ENCODE peak calls at places on chromosomes 7 and 10, in five cellular contexts. F is thyroid gland, R is ovary, E is Peyer's patch, Q is right lobe of liver. I is an unnamed sample.

GRCh38 chr7:148914208-148914777 is 30.2 kb upstream of the EZH2 start:
- DNase-seq in R (no peak), E (no peak), F (no peak), Q (no peak), I (peak)

GRCh38 chr7:6589829-6590644 is at the start of gene INTS15:
- DNase-seq in R (peak), E (peak), F (peak), Q (peak), I (peak)

GRCh38 chr7:73871163-73872011 is 10.4 kb downstream of the TMEM270 start:
- DNase-seq in E (no peak), Q (peak), R (no peak), F (no peak), I (no peak)

GRCh38 chr10:89332092-89332633 is 4.4 kb downstream of the IFIT3 start:
- DNase-seq in E (no peak), Q (no peak), F (peak), R (peak), I (peak)

GRCh38 chr7:128727239-128727638 is 11.9 kb upstream of the CALU start:
- DNase-seq in Q (no peak), E (no peak), R (no peak), F (no peak), I (no peak)

GRCh38 chr7:137871173-137871915 is 24.6 kb upstream of the DGKI start:
- DNase-seq in R (no peak), E (no peak), Q (no peak), F (no peak), I (no peak)

GRCh38 chr7:125572414-125572813 is 642.8 kb upstream of the POT1 start:
- DNase-seq in E (no peak), R (no peak), Q (no peak), F (no peak), I (no peak)

GRCh38 chr7:114081606-114082425 is 163.0 kb upstream of the PPP1R3A start:
- DNase-seq in R (no peak), Q (no peak), F (no peak), E (no peak), I (peak)

GRCh38 chr7:123916240-123916724 is 8.8 kb upstream of the SPAM1 start:
- DNase-seq in F (no peak), E (no peak), R (no peak), Q (no peak), I (peak)

GRCh38 chr10:87612107-87612506 is 47.6 kb upstream of the PAPSS2 start:
- DNase-seq in R (no peak), Q (no peak), F (no peak), E (no peak), I (no peak)

GRCh38 chr7:22647451-22648257 is 79.3 kb upstream of the IL6 start:
- DNase-seq in Q (no peak), R (no peak), E (no peak), F (no peak), I (peak)

GRCh38 chr10:5447071-5447470 is 34.7 kb downstream of the NET1 start:
- DNase-seq in Q (no peak), R (no peak), E (no peak), F (no peak), I (peak)

GRCh38 chr10:74821501-74821900 is 4.9 kb upstream of the KAT6B start:
- DNase-seq in R (no peak), Q (no peak), F (peak), E (peak), I (no peak)

GRCh38 chr7:43071604-43072003 is 40.8 kb upstream of the HECW1 start:
- DNase-seq in Q (no peak), R (peak), F (peak), E (no peak), I (peak)

GRCh38 chr7:66727058-66727457 is 13.5 kb upstream of the RABGEF1 start:
- DNase-seq in Q (no peak), R (no peak), F (no peak), E (no peak), I (no peak)

GRCh38 chr7:38463277-38464224 is 167.6 kb downstream of the AMPH start:
- DNase-seq in Q (peak), F (peak), E (peak), R (no peak), I (peak)

GRCh38 chr10:82378146-82378545 is 503.2 kb downstream of the NRG3 start:
- DNase-seq in Q (peak), R (no peak), E (no peak), F (peak), I (peak)

DNA sequence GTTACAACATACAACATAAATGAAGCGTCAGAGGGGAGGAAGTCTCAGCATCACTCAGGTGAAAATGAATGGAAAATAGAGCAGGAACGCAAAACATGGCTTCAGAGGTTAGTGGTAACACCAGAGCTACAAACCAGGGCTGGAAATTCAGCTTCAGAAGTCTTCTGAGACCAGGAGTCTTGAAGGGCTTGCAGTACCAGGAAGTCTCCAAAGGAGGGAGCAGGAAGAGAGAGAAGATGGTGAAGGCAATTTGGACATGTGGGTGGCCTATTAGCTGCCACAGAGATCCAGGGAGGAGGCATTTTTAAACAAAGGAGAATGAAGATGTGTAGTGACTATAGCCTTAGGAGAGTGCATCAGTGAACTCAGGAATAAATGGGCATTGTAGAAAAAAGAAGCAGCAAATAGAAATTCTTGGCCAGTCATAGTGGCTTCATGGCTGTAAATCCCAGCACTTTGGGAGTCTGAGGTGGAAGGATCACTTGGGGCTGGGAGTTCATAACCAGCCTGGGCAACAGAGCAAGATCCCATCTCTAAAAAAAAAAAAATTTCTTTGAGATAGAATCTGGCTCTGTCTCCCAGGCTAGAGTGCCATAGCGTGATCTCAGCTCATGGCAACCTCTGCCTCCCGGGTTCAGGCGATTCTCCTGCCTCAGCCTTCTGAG is 9.3 kb upstream of the TET1 start:
- DNase-seq in E (no peak), F (peak), Q (no peak), R (peak), I (peak)
- TF ChIP-seq CTCF in E (peak), F (peak), Q (peak), R (peak), I (peak)

GRCh38 chr10:110226926-110227641 is 19.7 kb downstream of the MXI1 start:
- DNase-seq in R (peak), F (peak), E (peak), Q (peak), I (no peak)

GRCh38 chr10:110226555-110226925 is 19.1 kb downstream of the MXI1 start:
- DNase-seq in E (peak), Q (peak), F (peak), R (peak), I (peak)

GRCh38 chr10:110224992-110225391 is 17.6 kb downstream of the MXI1 start:
- DNase-seq in Q (no peak), R (no peak), E (no peak), F (no peak), I (no peak)

GRCh38 chr10:110225441-110225755 is 18.0 kb downstream of the MXI1 start:
- DNase-seq in F (no peak), Q (no peak), E (no peak), R (no peak), I (no peak)

GRCh38 chr10:110225756-110226554 is 18.6 kb downstream of the MXI1 start:
- DNase-seq in F (peak), Q (peak), E (peak), R (peak), I (peak)
- TF ChIP-seq CTCF in F (peak), Q (peak), E (peak), R (peak), I (peak)

DNA sequence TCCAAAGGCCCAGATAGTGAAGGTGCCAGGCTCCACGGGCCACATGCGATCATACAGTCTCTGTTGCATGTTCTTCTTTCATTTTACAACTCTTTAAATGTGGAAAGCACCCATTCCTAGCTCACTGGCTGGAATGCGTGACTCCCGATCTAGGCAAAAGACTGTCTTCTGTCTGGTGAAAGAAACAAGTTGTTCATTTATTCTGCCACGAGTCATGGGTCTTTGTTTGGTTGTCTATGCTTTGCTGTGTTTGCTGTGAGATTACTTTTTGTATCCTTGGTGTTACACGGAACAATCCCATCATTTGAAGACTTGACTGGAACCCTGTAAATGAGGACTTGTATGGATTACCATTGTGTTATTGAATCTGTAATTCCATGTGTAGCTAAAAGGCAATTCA is 41.9 kb downstream of the NPVF start:
- DNase-seq in R (no peak), F (no peak), Q (no peak), E (no peak), I (no peak)
- TF ChIP-seq CTCF in R (no peak), F (no peak), Q (no peak), E (no peak), I (no peak)

GRCh38 chr7:70585071-70585470 is 546.9 kb upstream of the GALNT17 start:
- DNase-seq in F (no peak), R (no peak), E (no peak), Q (no peak), I (no peak)
- TF ChIP-seq CTCF in F (no peak), R (no peak), E (no peak), Q (no peak), I (no peak)

GRCh38 chr10:71066600-71066999 is 145.8 kb upstream of the UNC5B start:
- DNase-seq in E (no peak), Q (no peak), F (no peak), R (no peak), I (no peak)

GRCh38 chr10:71065659-71066058 is 146.7 kb upstream of the UNC5B start:
- DNase-seq in Q (no peak), E (no peak), F (no peak), R (no peak), I (no peak)

GRCh38 chr10:71062156-71062555 is 150.2 kb upstream of the UNC5B start:
- DNase-seq in E (no peak), Q (no peak), R (no peak), F (no peak), I (no peak)

GRCh38 chr10:71063431-71063830 is 148.9 kb upstream of the UNC5B start:
- DNase-seq in Q (no peak), F (no peak), R (no peak), E (no peak), I (no peak)

GRCh38 chr10:71064413-71065118 is 147.8 kb upstream of the UNC5B start:
- DNase-seq in R (no peak), Q (no peak), F (no peak), E (no peak), I (no peak)
- TF ChIP-seq CTCF in R (no peak), Q (no peak), F (no peak), E (no peak), I (peak)

DNA sequence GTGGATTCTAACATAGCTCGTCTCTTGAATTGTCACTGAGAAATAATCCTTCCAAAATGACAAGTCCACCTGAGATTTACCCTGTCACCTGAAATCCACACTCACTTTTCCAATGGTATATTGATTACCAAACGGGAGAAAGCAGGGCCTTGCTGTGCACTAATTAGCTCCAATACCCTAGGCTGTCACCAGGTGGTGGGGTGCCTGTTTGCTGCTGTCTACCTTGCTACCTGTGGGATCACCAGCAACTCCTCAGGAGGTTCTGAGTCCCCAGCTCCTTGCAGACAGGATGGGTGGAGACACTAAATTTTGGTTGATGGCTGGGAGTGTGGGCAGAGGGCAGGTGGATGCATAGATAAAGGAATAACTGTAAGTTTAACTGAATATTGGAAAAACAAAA is 237.2 kb upstream of the ZNF32 start:
- DNase-seq in E (no peak), Q (no peak), R (no peak), F (no peak), I (no peak)
- TF ChIP-seq CTCF in E (no peak), Q (peak), R (no peak), F (no peak), I (no peak)

GRCh38 chr10:93542358-93542791 is 24.1 kb upstream of the FFAR4 start:
- DNase-seq in F (peak), Q (peak), R (no peak), E (peak), I (peak)

GRCh38 chr10:93547522-93547921 is 18.9 kb upstream of the FFAR4 start:
- DNase-seq in F (no peak), Q (no peak), R (no peak), E (no peak), I (no peak)

DNA sequence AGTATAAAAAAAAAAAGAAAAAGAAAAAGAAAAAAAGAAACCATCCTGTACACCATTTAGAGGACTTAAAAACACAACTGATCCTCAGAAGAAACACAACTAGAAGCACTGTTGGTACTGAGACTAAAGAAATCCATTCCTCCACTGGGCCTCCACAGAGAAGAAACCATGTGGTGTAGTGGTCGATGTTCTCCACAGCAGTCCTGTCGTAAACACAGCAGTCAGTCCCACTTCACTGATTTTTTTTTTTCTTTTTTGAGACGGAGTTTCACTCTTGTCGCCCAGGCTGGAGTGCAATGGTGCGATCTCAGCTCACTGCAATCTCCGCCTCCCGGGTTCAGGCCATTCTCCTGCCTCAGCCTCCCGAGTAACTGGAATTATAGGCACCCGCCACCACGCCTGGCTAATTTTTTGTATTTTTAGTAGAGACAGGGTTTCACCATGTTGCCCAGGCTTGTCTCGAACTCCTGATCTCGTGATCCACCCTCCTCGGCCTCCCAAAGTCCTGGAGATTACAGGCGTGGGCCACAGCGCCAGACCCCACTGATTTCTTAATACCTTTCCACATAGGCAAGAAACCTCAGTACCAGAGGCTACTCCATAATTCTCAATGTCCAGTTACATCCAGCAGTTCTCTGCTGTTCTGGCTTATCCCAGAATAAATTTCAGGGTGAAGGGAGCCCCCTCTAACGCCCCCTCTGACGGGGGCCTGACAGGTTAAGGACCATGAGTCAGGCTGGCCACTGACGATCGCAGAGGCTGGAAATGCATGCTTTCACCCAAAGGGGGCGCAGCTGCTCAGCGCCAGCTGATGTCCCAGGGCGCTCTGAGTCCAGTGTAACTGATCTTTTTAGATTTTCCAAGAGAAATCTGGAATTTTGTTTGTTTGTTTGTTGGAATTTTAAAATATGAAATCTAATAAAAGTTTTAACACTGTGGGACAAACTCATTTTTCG is 24.8 kb upstream of the FFAR4 start:
- DNase-seq in F (peak), R (no peak), Q (peak), E (peak), I (peak)
- TF ChIP-seq CTCF in F (peak), R (no peak), Q (peak), E (no peak), I (peak)

GRCh38 chr7:87806150-87806549 is 70.0 kb downstream of the SLC25A40 start:
- DNase-seq in E (no peak), Q (no peak), R (no peak), F (no peak), I (no peak)
- TF ChIP-seq CTCF in E (no peak), Q (no peak), R (no peak), F (no peak), I (no peak)

I was measured in fibroblast of the aortic adventitia.